ENCODE peak calls at places on chromosome 1, in ten cellular contexts. X is stomach, R is left ventricle myocardium inferior, O is RWPE1, C is AG10803, G is GM20000, F is fibroblast of pulmonary artery, K is uterus, H is right atrium auricular region, E is glutamatergic neuron. W is an unnamed sample.

GRCh38 chr1:66434096-66434495 is 99.9 kb upstream of the SGIP1 start:
- DNase-seq in H (no peak), K (no peak), F (peak), G (no peak), O (no peak), X (no peak), R (no peak), C (peak), E (no peak), W (peak)

GRCh38 chr1:8597455-8597854 is 220.0 kb downstream of the RERE start:
- DNase-seq in X (no peak), R (no peak), H (no peak), O (no peak), K (no peak), C (peak), E (no peak), G (no peak), F (peak), W (no peak)

GRCh38 chr1:201750934-201751333 is 78.0 kb upstream of the IPO9 start:
- DNase-seq in C (peak), X (no peak), H (no peak), O (no peak), R (no peak), G (no peak), F (peak), K (no peak), E (no peak), W (no peak)

GRCh38 chr1:147618771-147619170 is 51.6 kb downstream of the ACP6 start:
- DNase-seq in K (peak), H (no peak), F (no peak), O (no peak), E (no peak), R (no peak), G (no peak), C (no peak), X (no peak), W (no peak)

GRCh38 chr1:3504151-3504822 is 49.8 kb downstream of the ARHGEF16 start:
- DNase-seq in X (no peak), K (peak), H (peak), C (peak), G (no peak), O (peak), R (peak), E (no peak), F (peak), W (peak)

GRCh38 chr1:72177711-72178110 is 104.6 kb downstream of the NEGR1 start:
- DNase-seq in C (peak), G (no peak), O (no peak), X (no peak), K (no peak), R (no peak), H (no peak), F (peak), E (no peak), W (no peak)

GRCh38 chr1:175154595-175155472 is 37.7 kb downstream of the KIAA0040 start:
- DNase-seq in X (peak), G (peak), H (peak), K (peak), F (peak), R (peak), E (peak), O (peak), C (peak), W (no peak)

GRCh38 chr1:8169364-8170058 is 143.4 kb upstream of the ERRFI1 start:
- DNase-seq in F (peak), H (peak), R (peak), C (peak), G (peak), E (no peak), O (peak), K (peak), X (peak), W (peak)

GRCh38 chr1:20958430-20958829 is 171.3 kb upstream of the HP1BP3 start:
- DNase-seq in O (no peak), R (no peak), H (no peak), G (no peak), E (no peak), C (no peak), F (no peak), X (no peak), K (no peak), W (no peak)

GRCh38 chr1:173554089-173554488 is 48.8 kb downstream of the SLC9C2 start:
- DNase-seq in C (no peak), R (no peak), K (no peak), E (no peak), G (no peak), F (no peak), O (no peak), X (no peak), H (no peak), W (no peak)

GRCh38 chr1:21629971-21630370 is 39.2 kb downstream of the RAP1GAP start:
- DNase-seq in G (no peak), X (no peak), O (no peak), H (no peak), K (no peak), F (no peak), E (no peak), C (no peak), R (no peak), W (no peak)

GRCh38 chr1:64906447-64906846 is 59.9 kb downstream of the JAK1 start:
- DNase-seq in X (no peak), O (no peak), G (no peak), F (no peak), R (no peak), E (no peak), K (no peak), H (no peak), C (no peak), W (no peak)

GRCh38 chr1:152458384-152459185 is 44.5 kb upstream of the CRNN start:
- DNase-seq in C (peak), X (peak), F (peak), H (peak), R (peak), K (peak), E (peak), G (peak), O (peak), W (peak)

GRCh38 chr1:61055110-61055614 is 27.2 kb upstream of the NFIA start:
- DNase-seq in C (no peak), E (no peak), F (peak), G (no peak), R (no peak), X (peak), H (no peak), K (no peak), O (no peak), W (no peak)

GRCh38 chr1:232795497-232796068 is 9.6 kb upstream of the MAP10 start:
- DNase-seq in G (no peak), X (no peak), F (no peak), O (no peak), H (no peak), C (no peak), R (no peak), K (no peak), E (no peak), W (no peak)

GRCh38 chr1:216462061-216462775 is 39.0 kb upstream of the USH2A start:
- DNase-seq in H (no peak), O (peak), C (peak), X (no peak), R (no peak), G (no peak), K (no peak), E (no peak), F (peak), W (no peak)

GRCh38 chr1:30008998-30009657 is 714.3 kb downstream of the MATN1 start:
- DNase-seq in K (no peak), G (no peak), H (no peak), O (peak), F (no peak), E (no peak), R (no peak), C (no peak), X (no peak), W (no peak)

GRCh38 chr1:234533975-234534876 is 55.2 kb upstream of the TARBP1 start:
- DNase-seq in X (peak), R (peak), O (peak), C (peak), K (peak), F (peak), H (peak), E (no peak), G (no peak), W (peak)

GRCh38 chr1:229199892-229200291 is 71.0 kb upstream of the RAB4A start:
- DNase-seq in K (no peak), R (no peak), F (no peak), O (no peak), C (no peak), X (peak), E (no peak), G (peak), H (no peak), W (no peak)

GRCh38 chr1:192807968-192808587 is 761 bp upstream of the RGS2 start:
- DNase-seq in E (no peak), R (no peak), F (peak), K (no peak), H (peak), X (no peak), G (no peak), O (peak), C (peak), W (no peak)

GRCh38 chr1:177847843-177848242 is 122.0 kb downstream of the SEC16B start:
- DNase-seq in O (peak), H (no peak), X (no peak), G (no peak), K (no peak), C (peak), R (no peak), E (no peak), F (peak), W (no peak)

GRCh38 chr1:162404550-162405160 is 7.3 kb downstream of the SH2D1B start:
- DNase-seq in X (no peak), E (no peak), R (no peak), C (peak), O (no peak), H (no peak), G (no peak), F (peak), K (no peak), W (no peak)

DNA sequence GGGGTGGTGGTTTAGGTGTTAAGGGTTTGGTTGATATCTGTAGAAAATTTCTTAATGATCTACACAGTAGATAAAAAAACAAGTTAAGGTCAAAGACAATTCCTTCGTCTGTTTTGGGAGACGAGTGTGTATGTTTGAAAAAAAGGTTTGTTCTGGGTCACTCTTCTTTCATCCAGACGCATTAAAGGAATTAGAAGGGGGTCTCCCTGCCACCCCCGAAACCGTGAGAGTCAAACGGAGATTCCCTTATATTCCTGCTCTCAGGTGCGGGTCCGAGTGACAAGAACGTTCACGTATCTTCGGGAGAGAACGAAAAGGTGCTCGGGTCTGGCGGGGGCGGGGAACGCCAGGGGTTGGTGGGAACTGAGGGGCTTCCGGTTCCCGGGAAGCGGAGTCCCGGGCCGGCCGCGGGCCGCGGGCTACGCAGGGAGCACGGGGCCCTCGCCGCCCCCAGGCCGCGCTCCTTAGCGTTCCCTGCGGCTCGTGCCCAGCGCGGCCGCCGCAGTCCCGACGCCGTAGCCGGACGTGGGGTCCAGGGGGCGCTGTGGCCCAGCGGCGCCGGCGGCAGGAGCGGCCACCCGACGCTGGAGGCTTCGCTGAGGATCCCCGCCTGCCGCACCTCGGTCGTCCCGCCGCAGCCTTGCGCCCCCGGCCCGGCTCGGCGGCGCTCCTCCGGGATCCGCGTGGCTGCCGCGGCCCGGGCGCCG is at the start of gene ZFYVE9:
- DNase-seq in O (peak), X (peak), F (peak), C (peak), G (peak), E (peak), H (peak), R (peak), K (peak), W (peak)
- TF ChIP-seq CTCF in O (peak), X (no peak), F (peak), C (peak), G (peak), E (peak), H (peak), R (peak), K (peak), W (peak)

DNA sequence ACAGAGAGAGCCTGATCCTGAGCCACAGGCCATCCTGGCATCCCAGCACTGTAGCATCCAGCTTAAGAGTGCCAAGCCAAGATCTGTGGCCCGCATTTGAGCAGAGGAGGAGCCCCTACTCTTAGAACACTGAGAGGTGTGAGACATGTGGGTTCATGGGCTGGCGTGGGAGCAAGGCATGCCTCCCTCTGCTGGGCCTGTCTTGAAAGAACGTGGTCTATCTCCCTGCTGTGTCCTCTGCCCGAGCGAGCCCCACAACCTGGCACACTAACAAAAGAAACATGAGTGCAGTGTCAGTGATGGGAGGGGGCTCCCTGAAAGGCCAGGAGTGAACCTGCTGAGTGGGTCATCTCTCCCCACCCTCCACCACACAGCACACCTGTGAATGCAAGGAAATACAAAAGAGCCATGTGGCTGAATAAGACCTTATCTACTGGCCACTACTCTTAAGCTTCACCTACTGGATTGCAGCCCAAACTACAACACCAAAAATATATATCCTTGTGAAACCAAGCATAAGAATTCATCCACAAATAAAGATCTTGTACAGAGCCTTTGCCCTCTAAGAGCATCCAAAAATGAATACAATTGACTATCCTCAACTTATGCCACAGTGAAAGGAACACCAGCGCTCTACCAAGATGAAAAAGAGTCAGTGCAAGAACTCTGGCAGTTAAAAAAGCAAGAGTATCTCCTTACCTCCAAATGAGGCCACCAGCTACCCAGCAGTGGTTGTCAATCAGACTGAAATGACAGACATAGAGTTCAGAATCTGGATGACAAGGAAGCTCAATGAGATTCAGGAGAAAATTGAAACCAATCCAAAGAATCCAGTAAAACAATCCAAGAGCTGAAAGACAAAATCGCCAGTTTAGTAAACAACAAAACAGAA is 259.4 kb upstream of the DAB1 start:
- DNase-seq in H (no peak), K (no peak), R (no peak), F (no peak), O (no peak), G (no peak), C (no peak), E (no peak), X (no peak), W (no peak)
- TF ChIP-seq CTCF in H (no peak), K (no peak), R (no peak), F (no peak), O (no peak), G (no peak), C (no peak), E (no peak), X (no peak), W (no peak)

GRCh38 chr1:13703558-13704485 is 3.8 kb downstream of the PRDM2 start:
- DNase-seq in F (no peak), C (no peak), R (no peak), X (no peak), E (no peak), G (no peak), H (no peak), K (no peak), O (no peak), W (no peak)
- TF ChIP-seq CTCF in F (peak), C (peak), R (no peak), X (no peak), E (no peak), G (no peak), H (no peak), K (no peak), O (no peak), W (no peak)

GRCh38 chr1:51242546-51242945 is 6.5 kb downstream of the RNF11 start:
- DNase-seq in C (no peak), X (no peak), G (no peak), K (no peak), F (no peak), O (no peak), E (no peak), H (no peak), R (no peak), W (no peak)
- TF ChIP-seq CTCF in C (no peak), X (no peak), G (no peak), K (no peak), F (no peak), O (no peak), E (no peak), H (no peak), R (no peak), W (no peak)